ENCODE peak calls at places on chromosomes 5 and 9, in four cellular contexts. P is mesendoderm; C is HepG2; D is CD8-positive, alpha-beta memory T cell. Z is an unnamed sample.

GRCh38 chr9:126621919-126622735 is 8.4 kb downstream of the LMX1B start:
- DNase-seq in C (no peak), D (no peak), P (peak; percentile 66), Z (no peak)

GRCh38 chr9:85151247-85151646 is 481.7 kb downstream of the NTRK2 start:
- DNase-seq in C (no peak), P (no peak), D (no peak), Z (no peak)

GRCh38 chr5:150846651-150847333 is 471 bp downstream of the IRGM start:
- DNase-seq in P (peak; percentile 95), D (peak; percentile 72), C (peak; percentile 78), Z (peak; percentile 77)

GRCh38 chr9:133360400-133361393 is 4.3 kb downstream of the SURF2 start:
- DNase-seq in D (no peak), P (no peak), C (no peak), Z (no peak)

GRCh38 chr9:126389958-126390357 is 63.3 kb downstream of the MVB12B start:
- DNase-seq in P (no peak), D (no peak), C (no peak), Z (no peak)

GRCh38 chr5:67010684-67011409 is 185.8 kb downstream of the CD180 start:
- DNase-seq in P (no peak), D (no peak), C (no peak), Z (peak; percentile 96)

GRCh38 chr5:16064135-16064893 is 115.3 kb downstream of the MARCHF11 start:
- DNase-seq in C (no peak), D (no peak), P (peak; percentile 17), Z (no peak)

GRCh38 chr9:34010979-34011378 is 37.7 kb downstream of the UBAP2 start:
- DNase-seq in D (no peak), P (no peak), C (peak; percentile 3), Z (no peak)

GRCh38 chr9:2338770-2339169 is 282.8 kb upstream of the VLDLR start:
- DNase-seq in D (no peak), P (no peak), C (no peak), Z (peak; percentile 37)

DNA sequence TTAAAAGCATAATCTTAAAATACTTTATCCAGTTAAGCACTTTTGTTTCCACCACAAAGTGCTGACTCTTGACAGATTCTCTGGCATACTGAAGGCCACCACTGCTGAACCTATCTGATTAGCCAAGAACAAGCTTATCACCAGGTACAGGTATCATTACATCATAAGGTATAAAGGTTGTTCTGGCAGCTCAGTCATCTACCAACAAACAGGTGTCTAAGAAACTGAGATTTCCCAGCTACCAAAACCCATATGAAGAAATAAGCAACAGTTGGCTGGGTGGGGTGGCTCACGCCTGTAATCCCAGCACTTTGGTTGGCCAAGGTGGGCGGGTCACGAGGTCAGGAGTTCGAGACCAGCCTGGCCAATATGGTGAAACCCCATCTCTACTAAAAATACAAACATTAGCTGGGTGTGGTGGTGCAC is 5.0 kb downstream of the MTMR12 start:
- DNase-seq in D (no peak), C (no peak), P (no peak), Z (no peak)
- H3K4me1 ChIP-seq in D (peaks cover 18% of the 10 kb centered on the region), C (peaks cover 85% of the 10 kb centered on the region), P (peaks cover 3% of the 10 kb centered on the region), Z (peaks cover 4% of the 10 kb centered on the region)

GRCh38 chr5:88691945-88692868 is 190.8 kb downstream of the MEF2C start:
- DNase-seq in P (peak; percentile 47), C (no peak), D (no peak), Z (no peak)
- H3K27ac ChIP-seq in P (no peak overlapping the region), C (no peak overlapping the region), D (no peak overlapping the region), Z (no peak overlapping the region)

GRCh38 chr9:116098476-116098875 is 55.1 kb upstream of the PAPPA start:
- DNase-seq in C (no peak), D (no peak), P (no peak), Z (no peak)
- H3K4me1 ChIP-seq in C (no peaks in the 10 kb centered on the region), D (no peaks in the 10 kb centered on the region), P (peaks cover 2% of the 10 kb centered on the region), Z (peaks cover 52% of the 10 kb centered on the region)

DNA sequence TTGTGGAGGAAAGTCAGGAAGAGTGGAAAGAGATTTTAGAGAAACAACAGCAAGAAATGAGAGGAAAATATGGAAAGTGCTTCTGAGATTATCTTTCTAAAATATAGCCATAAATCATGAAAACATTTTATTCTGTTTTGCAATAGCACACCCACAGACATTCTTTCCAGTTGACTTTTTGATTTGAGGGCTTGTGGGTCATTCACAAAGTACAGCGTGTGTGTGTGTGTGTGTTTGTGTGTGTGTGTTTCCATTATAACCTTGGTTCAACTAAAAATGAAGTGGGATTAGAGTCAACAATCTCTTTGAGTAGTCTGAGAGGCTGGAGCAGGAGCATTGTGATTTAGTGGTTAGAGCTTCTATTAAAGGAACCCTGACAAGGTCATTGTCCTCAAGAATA is 116.6 kb upstream of the GAS1 start:
- DNase-seq in P (no peak), C (no peak), D (no peak), Z (peak; percentile 64)
- H3K27ac ChIP-seq in P (no peak overlapping the region), C (no peak overlapping the region), D (no peak overlapping the region), Z (no peak overlapping the region)

Z was measured in foreskin keratinocyte.